ENCODE peak calls at places on chromosomes 5 and 9, in four cellular contexts. D, I, E and A are unnamed samples.

GRCh38 chr9:107246259-107247254 is 36.5 kb upstream of the RAD23B start:
- DNase-seq in D (no peak), I (no peak), E (peak; percentile 22), A (no peak)

GRCh38 chr5:61044545-61044944 is 99.5 kb downstream of the NDUFAF2 start:
- DNase-seq in D (no peak), I (no peak), E (no peak), A (no peak)

GRCh38 chr5:143976055-143976454 is 164.1 kb downstream of the HMHB1 start:
- DNase-seq in D (no peak), I (no peak), E (no peak), A (no peak)

GRCh38 chr9:128631636-128632035 is 25.0 kb downstream of the DYNC2I2 start:
- DNase-seq in D (no peak), I (no peak), E (no peak), A (no peak)

GRCh38 chr9:134328341-134328840 is 2.1 kb downstream of the RXRA start:
- DNase-seq in D (no peak), I (no peak), E (no peak), A (no peak)

GRCh38 chr9:121992571-121993212 is 100.4 kb downstream of the TTLL11 start:
- DNase-seq in D (peak; percentile 67), I (peak; percentile 70), E (peak; percentile 76), A (peak; percentile 52)

GRCh38 chr9:137534256-137535119 is 15.7 kb downstream of the PNPLA7 start:
- DNase-seq in D (peak; percentile 64), I (peak; percentile 69), E (peak; percentile 82), A (peak; percentile 63)

GRCh38 chr5:36790847-36791246 is 85.7 kb upstream of the NIPBL start:
- DNase-seq in D (no peak), I (no peak), E (no peak), A (no peak)

GRCh38 chr9:108245901-108246300 is 609.9 kb downstream of the ACTL7B start:
- DNase-seq in D (no peak), I (no peak), E (no peak), A (no peak)

GRCh38 chr5:177271113-177271512 is 32.4 kb downstream of the RAB24 start:
- DNase-seq in D (no peak), I (no peak), E (no peak), A (no peak)

GRCh38 chr9:118236625-118237024 is 532.4 kb downstream of the TLR4 start:
- DNase-seq in D (no peak), I (no peak), E (no peak), A (no peak)

GRCh38 chr9:20538956-20539355 is 83.3 kb downstream of the MLLT3 start:
- DNase-seq in D (no peak), I (no peak), E (no peak), A (no peak)

GRCh38 chr5:124906339-124907097 is 160.1 kb upstream of the ZNF608 start:
- DNase-seq in D (no peak), I (no peak), E (peak; percentile 67), A (no peak)

GRCh38 chr5:96875805-96876291 is 452 bp upstream of the ERAP2 start:
- DNase-seq in D (peak; percentile 8), I (no peak), E (no peak), A (no peak)

GRCh38 chr5:169158764-169159163 is 142.2 kb downstream of the SLIT3 start:
- DNase-seq in D (no peak), I (no peak), E (no peak), A (no peak)

GRCh38 chr9:81372628-81373191 is 316.6 kb downstream of the TLE1 start:
- DNase-seq in D (no peak), I (no peak), E (no peak), A (no peak)

GRCh38 chr5:166722939-166723338 is 1568.5 kb upstream of the WWC1 start:
- DNase-seq in D (peak; percentile 48), I (no peak), E (no peak), A (no peak)

GRCh38 chr5:147796556-147797308 is 14.2 kb upstream of the JAKMIP2 start:
- DNase-seq in D (no peak), I (no peak), E (no peak), A (no peak)

GRCh38 chr5:177972613-177973012 is 23.4 kb downstream of the PROP1 start:
- DNase-seq in D (no peak), I (no peak), E (no peak), A (no peak)